ENCODE peak calls at places on chromosomes 16 and 17, in five cellular contexts. R is PC-3, C is tibial nerve, Q is upper lobe of right lung, J is endodermal cell. K is an unnamed sample. For H3K4me1, the result is how much of the 10 kb centered on the place peaks cover.

GRCh38 chr17:14299261-14300093 is 1.4 kb upstream of the HS3ST3B1 start:
- DNase-seq in R (no peak), C (no peak), Q (peak), J (peak), K (no peak)

GRCh38 chr17:50973557-50974494 is 107.7 kb upstream of the TOB1 start:
- DNase-seq in R (no peak), C (no peak), Q (no peak), J (no peak), K (no peak)

GRCh38 chr16:1770328-1771071 is 843 bp downstream of the NME3 start:
- DNase-seq in R (peak), C (peak), Q (peak), J (peak), K (peak)

GRCh38 chr16:27085182-27085581 is 18.5 kb downstream of the C16orf82 start:
- DNase-seq in R (no peak), C (no peak), Q (no peak), J (peak), K (no peak)

GRCh38 chr17:75361344-75361743 is 44.1 kb downstream of the GRB2 start:
- DNase-seq in R (peak), C (no peak), Q (no peak), J (no peak), K (no peak)

GRCh38 chr17:80822700-80823410 is 168.8 kb upstream of the CHMP6 start:
- DNase-seq in R (no peak), C (no peak), Q (peak), J (no peak), K (no peak)

GRCh38 chr17:18994626-18995025 is 9.9 kb downstream of the FAM83G start:
- DNase-seq in R (no peak), C (no peak), Q (no peak), J (no peak), K (no peak)

GRCh38 chr16:56192971-56193936 is 2.0 kb downstream of the GNAO1 start:
- DNase-seq in R (no peak), C (no peak), Q (no peak), J (peak), K (no peak)

GRCh38 chr17:62916684-62917571 is 49.1 kb upstream of the TANC2 start:
- DNase-seq in R (peak), C (no peak), Q (no peak), J (peak), K (no peak)

GRCh38 chr16:78605548-78606097 is 506.2 kb downstream of the WWOX start:
- DNase-seq in R (no peak), C (no peak), Q (no peak), J (no peak), K (no peak)

GRCh38 chr17:15266325-15266950 is 1.3 kb upstream of the PMP22 start:
- DNase-seq in R (no peak), C (no peak), Q (no peak), J (peak), K (no peak)

GRCh38 chr16:46569231-46569735 is 51.9 kb downstream of the SHCBP1 start:
- DNase-seq in R (no peak), C (no peak), Q (no peak), J (no peak), K (no peak)

GRCh38 chr16:3467920-3468319 is 24.4 kb downstream of the NAA60 start:
- DNase-seq in R (peak), C (no peak), Q (no peak), J (no peak), K (no peak)

GRCh38 chr16:868846-869822 is 68.6 kb upstream of the GNG13 start:
- DNase-seq in R (no peak), C (no peak), Q (no peak), J (no peak), K (no peak)

GRCh38 chr17:58324409-58325288 is 3.9 kb downstream of the TSPOAP1 start:
- DNase-seq in R (peak), C (no peak), Q (peak), J (peak), K (no peak)

GRCh38 chr17:72602517-72603345 is 481.9 kb downstream of the SOX9 start:
- DNase-seq in R (peak), C (no peak), Q (no peak), J (peak), K (no peak)

GRCh38 chr16:3596101-3596861 is 15.1 kb downstream of the SLX4 start:
- DNase-seq in R (no peak), C (no peak), Q (peak), J (no peak), K (no peak)

GRCh38 chr16:75175074-75175473 is 26.8 kb downstream of the ZFP1 start:
- DNase-seq in R (no peak), C (no peak), Q (no peak), J (no peak), K (no peak)

GRCh38 chr17:74361613-74362391 is at the start of gene BTBD17:
- DNase-seq in R (peak), C (peak), Q (peak), J (peak), K (peak)

GRCh38 chr17:10073026-10073425 is 125.4 kb downstream of the GAS7 start:
- DNase-seq in R (no peak), C (no peak), Q (no peak), J (no peak), K (no peak)

GRCh38 chr17:29715680-29716079 is 93.0 kb upstream of the CORO6 start:
- DNase-seq in R (no peak), C (no peak), Q (no peak), J (no peak), K (no peak)

GRCh38 chr17:29712677-29713076 is 90.0 kb upstream of the CORO6 start:
- DNase-seq in R (no peak), C (no peak), Q (no peak), J (no peak), K (no peak)

GRCh38 chr17:29713626-29714025 is 90.9 kb upstream of the CORO6 start:
- DNase-seq in R (no peak), C (no peak), Q (no peak), J (no peak), K (no peak)

GRCh38 chr17:29711588-29712385 is 89.1 kb upstream of the CORO6 start:
- DNase-seq in R (no peak), C (no peak), Q (no peak), J (no peak), K (no peak)

GRCh38 chr17:29714146-29714545 is 91.4 kb upstream of the CORO6 start:
- DNase-seq in R (no peak), C (no peak), Q (no peak), J (no peak), K (no peak)
- H3K27ac ChIP-seq in R (no peak), C (no peak), Q (no peak), J (no peak), K (no peak)

GRCh38 chr16:66519974-66520373 is 29.9 kb downstream of the TK2 start:
- DNase-seq in R (no peak), C (no peak), Q (no peak), J (peak), K (no peak)
- H3K4me1 ChIP-seq in R (under half), C (half or more), Q (half or more), J (under half), K (half or more)

DNA sequence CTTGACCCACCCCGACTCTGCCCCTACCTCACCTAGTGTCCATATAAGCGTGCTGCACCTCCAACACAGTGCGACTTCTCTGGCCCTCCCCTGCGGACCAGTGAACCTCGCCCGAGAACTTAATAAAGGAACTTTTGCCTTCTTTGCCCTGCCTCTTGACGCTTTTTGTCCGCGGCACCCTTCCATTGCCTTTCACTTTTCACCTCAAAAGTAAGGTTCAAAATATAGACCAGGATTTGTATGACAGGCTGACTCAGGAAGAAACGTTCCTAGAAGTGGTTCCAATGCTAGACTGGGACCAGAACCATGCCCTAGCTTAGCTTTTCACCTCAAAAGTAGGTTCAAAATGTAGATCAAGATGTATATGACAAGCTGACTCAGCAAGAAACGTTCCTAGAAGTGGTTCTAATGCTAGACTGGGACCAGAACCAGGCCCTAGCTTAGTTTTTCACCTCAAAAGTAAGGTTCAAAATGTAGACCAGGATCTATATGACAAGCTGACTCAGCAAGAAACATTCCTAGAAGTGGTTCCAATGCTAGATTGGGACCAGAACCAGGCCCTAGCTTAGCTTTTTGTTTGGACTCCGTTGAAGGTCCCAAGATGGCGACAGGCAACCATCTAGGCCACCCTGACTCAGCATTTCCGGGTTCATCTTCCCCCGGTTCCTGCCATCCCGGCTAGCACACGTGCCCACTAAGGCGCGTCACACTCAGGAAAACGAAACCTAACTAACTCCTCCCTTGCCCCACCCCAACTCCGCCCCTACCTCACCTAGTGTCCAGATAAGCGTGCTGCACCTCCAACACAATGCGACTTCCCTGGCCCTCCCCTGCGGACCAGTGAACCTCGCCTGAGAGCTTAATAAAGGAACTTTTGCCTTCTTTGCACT is 51.0 kb upstream of the TMEM97 start:
- DNase-seq in R (no peak), C (no peak), Q (no peak), J (peak), K (no peak)
- H3K27ac ChIP-seq in R (no peak), C (no peak), Q (no peak), J (no peak), K (no peak)

GRCh38 chr17:66472123-66472522 is 169.7 kb downstream of the PRKCA start:
- DNase-seq in R (no peak), C (no peak), Q (no peak), J (no peak), K (no peak)
- H3K4me1 ChIP-seq in R (under half), C (half or more), Q (under half), J (under half), K (under half)

GRCh38 chr17:35727635-35728034 is 3.8 kb upstream of the RASL10B start:
- DNase-seq in R (no peak), C (no peak), Q (no peak), J (peak), K (no peak)
- H3K27ac ChIP-seq in R (no peak), C (no peak), Q (no peak), J (no peak), K (no peak)

K was measured in effector memory CD4-positive, alpha-beta T cell.